ENCODE peak calls at places on chromosomes 13 and 19, in nine cellular contexts. One of them, this sample, is unnamed.

GRCh38 chr19:3780786-3781304 is 5.3 kb downstream of the MATK start:
- DNase-seq in H1: no peak
- DNase-seq in activated T-cell treated with anti-CD3 and anti-CD28 coated beads for 48 hours: no peak
- DNase-seq in stimulated activated CD4-positive, alpha-beta T cell treated with anti-CD3 and anti-CD28 coated beads, Interleukin-2, amount 100 ng/mL, for 48 hours: no peak
- DNase-seq in osteocyte: no peak
- DNase-seq in MV-4-11: no peak
- DNase-seq in activated CD4-positive, alpha-beta T cell treated with anti-CD3 and anti-CD28 coated beads, Interleukin-2, amount 50 U/mL, for 1 hour: no peak
- DNase-seq in GM23338: no peak
- DNase-seq in left colon: no peak
- DNase-seq in this sample: no peak

GRCh38 chr13:99029576-99029975 is 51.7 kb upstream of the DOCK9 start:
- DNase-seq in left colon: no peak
- DNase-seq in MV-4-11: no peak
- DNase-seq in activated T-cell treated with anti-CD3 and anti-CD28 coated beads for 48 hours: no peak
- DNase-seq in stimulated activated CD4-positive, alpha-beta T cell treated with anti-CD3 and anti-CD28 coated beads, Interleukin-2, amount 100 ng/mL, for 48 hours: no peak
- DNase-seq in osteocyte: no peak
- DNase-seq in GM23338: no peak
- DNase-seq in H1: no peak
- DNase-seq in activated CD4-positive, alpha-beta T cell treated with anti-CD3 and anti-CD28 coated beads, Interleukin-2, amount 50 U/mL, for 1 hour: no peak
- DNase-seq in this sample: no peak

GRCh38 chr13:71873418-71874276 is 6.6 kb upstream of the DACH1 start:
- DNase-seq in H1: no peak
- DNase-seq in left colon: no peak
- DNase-seq in stimulated activated CD4-positive, alpha-beta T cell treated with anti-CD3 and anti-CD28 coated beads, Interleukin-2, amount 100 ng/mL, for 48 hours: no peak
- DNase-seq in MV-4-11: no peak
- DNase-seq in osteocyte: no peak
- DNase-seq in activated CD4-positive, alpha-beta T cell treated with anti-CD3 and anti-CD28 coated beads, Interleukin-2, amount 50 U/mL, for 1 hour: no peak
- DNase-seq in activated T-cell treated with anti-CD3 and anti-CD28 coated beads for 48 hours: no peak
- DNase-seq in GM23338: no peak
- DNase-seq in this sample: no peak

GRCh38 chr13:94454334-94454733 is 25.1 kb downstream of the DCT start:
- DNase-seq in stimulated activated CD4-positive, alpha-beta T cell treated with anti-CD3 and anti-CD28 coated beads, Interleukin-2, amount 100 ng/mL, for 48 hours: no peak
- DNase-seq in MV-4-11: no peak
- DNase-seq in activated CD4-positive, alpha-beta T cell treated with anti-CD3 and anti-CD28 coated beads, Interleukin-2, amount 50 U/mL, for 1 hour: no peak
- DNase-seq in GM23338: no peak
- DNase-seq in H1: no peak
- DNase-seq in osteocyte: no peak
- DNase-seq in activated T-cell treated with anti-CD3 and anti-CD28 coated beads for 48 hours: no peak
- DNase-seq in left colon: no peak
- DNase-seq in this sample: no peak

GRCh38 chr19:306151-306900 is 15.1 kb upstream of the PLPP2 start:
- DNase-seq in H1: no peak
- DNase-seq in left colon: no peak
- DNase-seq in stimulated activated CD4-positive, alpha-beta T cell treated with anti-CD3 and anti-CD28 coated beads, Interleukin-2, amount 100 ng/mL, for 48 hours: no peak
- DNase-seq in activated CD4-positive, alpha-beta T cell treated with anti-CD3 and anti-CD28 coated beads, Interleukin-2, amount 50 U/mL, for 1 hour: no peak
- DNase-seq in activated T-cell treated with anti-CD3 and anti-CD28 coated beads for 48 hours: no peak
- DNase-seq in osteocyte: peak
- DNase-seq in MV-4-11: no peak
- DNase-seq in GM23338: no peak
- DNase-seq in this sample: no peak

GRCh38 chr13:27355894-27356293 is 68.5 kb upstream of the GTF3A start:
- DNase-seq in activated CD4-positive, alpha-beta T cell treated with anti-CD3 and anti-CD28 coated beads, Interleukin-2, amount 50 U/mL, for 1 hour: no peak
- DNase-seq in GM23338: peak
- DNase-seq in left colon: no peak
- DNase-seq in osteocyte: no peak
- DNase-seq in activated T-cell treated with anti-CD3 and anti-CD28 coated beads for 48 hours: no peak
- DNase-seq in stimulated activated CD4-positive, alpha-beta T cell treated with anti-CD3 and anti-CD28 coated beads, Interleukin-2, amount 100 ng/mL, for 48 hours: no peak
- DNase-seq in MV-4-11: no peak
- DNase-seq in H1: no peak
- DNase-seq in this sample: no peak

GRCh38 chr19:30880551-30880950 is 468.7 kb downstream of the TSHZ3 start:
- DNase-seq in osteocyte: no peak
- DNase-seq in MV-4-11: no peak
- DNase-seq in activated CD4-positive, alpha-beta T cell treated with anti-CD3 and anti-CD28 coated beads, Interleukin-2, amount 50 U/mL, for 1 hour: no peak
- DNase-seq in activated T-cell treated with anti-CD3 and anti-CD28 coated beads for 48 hours: no peak
- DNase-seq in left colon: peak
- DNase-seq in H1: no peak
- DNase-seq in GM23338: no peak
- DNase-seq in stimulated activated CD4-positive, alpha-beta T cell treated with anti-CD3 and anti-CD28 coated beads, Interleukin-2, amount 100 ng/mL, for 48 hours: no peak
- DNase-seq in this sample: no peak

GRCh38 chr19:50906217-50906616 is 5.0 kb downstream of the KLK4 start:
- DNase-seq in osteocyte: no peak
- DNase-seq in stimulated activated CD4-positive, alpha-beta T cell treated with anti-CD3 and anti-CD28 coated beads, Interleukin-2, amount 100 ng/mL, for 48 hours: peak
- DNase-seq in activated CD4-positive, alpha-beta T cell treated with anti-CD3 and anti-CD28 coated beads, Interleukin-2, amount 50 U/mL, for 1 hour: no peak
- DNase-seq in activated T-cell treated with anti-CD3 and anti-CD28 coated beads for 48 hours: peak
- DNase-seq in MV-4-11: peak
- DNase-seq in left colon: no peak
- DNase-seq in H1: peak
- DNase-seq in GM23338: peak
- DNase-seq in this sample: peak

GRCh38 chr13:28533441-28534166 is 38.7 kb upstream of the FLT1 start:
- DNase-seq in activated T-cell treated with anti-CD3 and anti-CD28 coated beads for 48 hours: no peak
- DNase-seq in MV-4-11: no peak
- DNase-seq in left colon: no peak
- DNase-seq in H1: no peak
- DNase-seq in osteocyte: no peak
- DNase-seq in GM23338: no peak
- DNase-seq in activated CD4-positive, alpha-beta T cell treated with anti-CD3 and anti-CD28 coated beads, Interleukin-2, amount 50 U/mL, for 1 hour: no peak
- DNase-seq in stimulated activated CD4-positive, alpha-beta T cell treated with anti-CD3 and anti-CD28 coated beads, Interleukin-2, amount 100 ng/mL, for 48 hours: no peak
- DNase-seq in this sample: no peak

GRCh38 chr19:33904681-33905080 is 108.0 kb downstream of the KCTD15 start:
- DNase-seq in stimulated activated CD4-positive, alpha-beta T cell treated with anti-CD3 and anti-CD28 coated beads, Interleukin-2, amount 100 ng/mL, for 48 hours: no peak
- DNase-seq in H1: peak
- DNase-seq in osteocyte: no peak
- DNase-seq in GM23338: peak
- DNase-seq in activated T-cell treated with anti-CD3 and anti-CD28 coated beads for 48 hours: no peak
- DNase-seq in activated CD4-positive, alpha-beta T cell treated with anti-CD3 and anti-CD28 coated beads, Interleukin-2, amount 50 U/mL, for 1 hour: no peak
- DNase-seq in left colon: no peak
- DNase-seq in MV-4-11: no peak
- DNase-seq in this sample: no peak

GRCh38 chr13:76754414-76754813 is 131.8 kb downstream of the KCTD12 start:
- DNase-seq in H1: no peak
- DNase-seq in left colon: no peak
- DNase-seq in GM23338: no peak
- DNase-seq in activated CD4-positive, alpha-beta T cell treated with anti-CD3 and anti-CD28 coated beads, Interleukin-2, amount 50 U/mL, for 1 hour: no peak
- DNase-seq in MV-4-11: no peak
- DNase-seq in stimulated activated CD4-positive, alpha-beta T cell treated with anti-CD3 and anti-CD28 coated beads, Interleukin-2, amount 100 ng/mL, for 48 hours: no peak
- DNase-seq in osteocyte: no peak
- DNase-seq in activated T-cell treated with anti-CD3 and anti-CD28 coated beads for 48 hours: no peak
- DNase-seq in this sample: no peak

GRCh38 chr19:40671404-40671803 is 19.0 kb downstream of the NUMBL start:
- DNase-seq in left colon: no peak
- DNase-seq in activated CD4-positive, alpha-beta T cell treated with anti-CD3 and anti-CD28 coated beads, Interleukin-2, amount 50 U/mL, for 1 hour: no peak
- DNase-seq in GM23338: no peak
- DNase-seq in osteocyte: no peak
- DNase-seq in MV-4-11: no peak
- DNase-seq in H1: no peak
- DNase-seq in stimulated activated CD4-positive, alpha-beta T cell treated with anti-CD3 and anti-CD28 coated beads, Interleukin-2, amount 100 ng/mL, for 48 hours: no peak
- DNase-seq in activated T-cell treated with anti-CD3 and anti-CD28 coated beads for 48 hours: no peak
- DNase-seq in this sample: no peak

GRCh38 chr19:41690801-41691065 is 2.7 kb upstream of the CEACAM7 start:
- DNase-seq in activated CD4-positive, alpha-beta T cell treated with anti-CD3 and anti-CD28 coated beads, Interleukin-2, amount 50 U/mL, for 1 hour: no peak
- DNase-seq in left colon: no peak
- DNase-seq in MV-4-11: no peak
- DNase-seq in osteocyte: no peak
- DNase-seq in H1: no peak
- DNase-seq in GM23338: no peak
- DNase-seq in stimulated activated CD4-positive, alpha-beta T cell treated with anti-CD3 and anti-CD28 coated beads, Interleukin-2, amount 100 ng/mL, for 48 hours: no peak
- DNase-seq in activated T-cell treated with anti-CD3 and anti-CD28 coated beads for 48 hours: no peak
- DNase-seq in this sample: no peak

GRCh38 chr13:36369268-36370107 is 23.3 kb upstream of the SPART start:
- DNase-seq in GM23338: no peak
- DNase-seq in activated CD4-positive, alpha-beta T cell treated with anti-CD3 and anti-CD28 coated beads, Interleukin-2, amount 50 U/mL, for 1 hour: no peak
- DNase-seq in H1: no peak
- DNase-seq in stimulated activated CD4-positive, alpha-beta T cell treated with anti-CD3 and anti-CD28 coated beads, Interleukin-2, amount 100 ng/mL, for 48 hours: no peak
- DNase-seq in MV-4-11: no peak
- DNase-seq in left colon: no peak
- DNase-seq in osteocyte: no peak
- DNase-seq in activated T-cell treated with anti-CD3 and anti-CD28 coated beads for 48 hours: no peak
- DNase-seq in this sample: no peak

GRCh38 chr13:59843040-59843439 is 320.7 kb downstream of the DIAPH3 start:
- DNase-seq in left colon: no peak
- DNase-seq in GM23338: peak
- DNase-seq in stimulated activated CD4-positive, alpha-beta T cell treated with anti-CD3 and anti-CD28 coated beads, Interleukin-2, amount 100 ng/mL, for 48 hours: no peak
- DNase-seq in activated CD4-positive, alpha-beta T cell treated with anti-CD3 and anti-CD28 coated beads, Interleukin-2, amount 50 U/mL, for 1 hour: no peak
- DNase-seq in MV-4-11: no peak
- DNase-seq in activated T-cell treated with anti-CD3 and anti-CD28 coated beads for 48 hours: no peak
- DNase-seq in H1: no peak
- DNase-seq in osteocyte: no peak
- DNase-seq in this sample: no peak

GRCh38 chr19:13102666-13103584 is at the start of gene LYL1:
- DNase-seq in left colon: peak
- DNase-seq in stimulated activated CD4-positive, alpha-beta T cell treated with anti-CD3 and anti-CD28 coated beads, Interleukin-2, amount 100 ng/mL, for 48 hours: peak
- DNase-seq in osteocyte: peak
- DNase-seq in MV-4-11: peak
- DNase-seq in activated CD4-positive, alpha-beta T cell treated with anti-CD3 and anti-CD28 coated beads, Interleukin-2, amount 50 U/mL, for 1 hour: no peak
- DNase-seq in GM23338: peak
- DNase-seq in activated T-cell treated with anti-CD3 and anti-CD28 coated beads for 48 hours: no peak
- DNase-seq in H1: peak
- DNase-seq in this sample: no peak

GRCh38 chr13:99425485-99426341 is 75.6 kb upstream of the TM9SF2 start:
- DNase-seq in stimulated activated CD4-positive, alpha-beta T cell treated with anti-CD3 and anti-CD28 coated beads, Interleukin-2, amount 100 ng/mL, for 48 hours: no peak
- DNase-seq in activated CD4-positive, alpha-beta T cell treated with anti-CD3 and anti-CD28 coated beads, Interleukin-2, amount 50 U/mL, for 1 hour: peak
- DNase-seq in left colon: no peak
- DNase-seq in H1: no peak
- DNase-seq in GM23338: no peak
- DNase-seq in activated T-cell treated with anti-CD3 and anti-CD28 coated beads for 48 hours: no peak
- DNase-seq in osteocyte: no peak
- DNase-seq in MV-4-11: peak
- DNase-seq in this sample: peak

GRCh38 chr19:10544242-10544752 is 593 bp downstream of the ATG4D start:
- DNase-seq in left colon: peak
- DNase-seq in H1: no peak
- DNase-seq in osteocyte: no peak
- DNase-seq in MV-4-11: peak
- DNase-seq in activated CD4-positive, alpha-beta T cell treated with anti-CD3 and anti-CD28 coated beads, Interleukin-2, amount 50 U/mL, for 1 hour: no peak
- DNase-seq in stimulated activated CD4-positive, alpha-beta T cell treated with anti-CD3 and anti-CD28 coated beads, Interleukin-2, amount 100 ng/mL, for 48 hours: no peak
- DNase-seq in activated T-cell treated with anti-CD3 and anti-CD28 coated beads for 48 hours: no peak
- DNase-seq in GM23338: peak
- DNase-seq in this sample: no peak

GRCh38 chr19:36605101-36605838 is at the start of gene ZNF382:
- DNase-seq in stimulated activated CD4-positive, alpha-beta T cell treated with anti-CD3 and anti-CD28 coated beads, Interleukin-2, amount 100 ng/mL, for 48 hours: peak
- DNase-seq in activated T-cell treated with anti-CD3 and anti-CD28 coated beads for 48 hours: peak
- DNase-seq in left colon: peak
- DNase-seq in MV-4-11: peak
- DNase-seq in H1: peak
- DNase-seq in activated CD4-positive, alpha-beta T cell treated with anti-CD3 and anti-CD28 coated beads, Interleukin-2, amount 50 U/mL, for 1 hour: peak
- DNase-seq in GM23338: peak
- DNase-seq in osteocyte: peak
- DNase-seq in this sample: peak

GRCh38 chr13:106038752-106039151 is 496.7 kb downstream of the EFNB2 start:
- DNase-seq in MV-4-11: no peak
- DNase-seq in H1: no peak
- DNase-seq in left colon: no peak
- DNase-seq in osteocyte: no peak
- DNase-seq in GM23338: no peak
- DNase-seq in stimulated activated CD4-positive, alpha-beta T cell treated with anti-CD3 and anti-CD28 coated beads, Interleukin-2, amount 100 ng/mL, for 48 hours: no peak
- DNase-seq in activated T-cell treated with anti-CD3 and anti-CD28 coated beads for 48 hours: no peak
- DNase-seq in activated CD4-positive, alpha-beta T cell treated with anti-CD3 and anti-CD28 coated beads, Interleukin-2, amount 50 U/mL, for 1 hour: no peak
- DNase-seq in this sample: no peak

GRCh38 chr13:20492036-20492435 is 33.6 kb downstream of the CRYL1 start:
- DNase-seq in GM23338: no peak
- DNase-seq in osteocyte: no peak
- DNase-seq in activated CD4-positive, alpha-beta T cell treated with anti-CD3 and anti-CD28 coated beads, Interleukin-2, amount 50 U/mL, for 1 hour: no peak
- DNase-seq in stimulated activated CD4-positive, alpha-beta T cell treated with anti-CD3 and anti-CD28 coated beads, Interleukin-2, amount 100 ng/mL, for 48 hours: no peak
- DNase-seq in H1: no peak
- DNase-seq in left colon: no peak
- DNase-seq in activated T-cell treated with anti-CD3 and anti-CD28 coated beads for 48 hours: no peak
- DNase-seq in MV-4-11: no peak
- DNase-seq in this sample: no peak

GRCh38 chr13:98413796-98414195 is 163.1 kb downstream of the STK24 start:
- DNase-seq in activated CD4-positive, alpha-beta T cell treated with anti-CD3 and anti-CD28 coated beads, Interleukin-2, amount 50 U/mL, for 1 hour: no peak
- DNase-seq in osteocyte: no peak
- DNase-seq in MV-4-11: no peak
- DNase-seq in left colon: no peak
- DNase-seq in GM23338: peak
- DNase-seq in stimulated activated CD4-positive, alpha-beta T cell treated with anti-CD3 and anti-CD28 coated beads, Interleukin-2, amount 100 ng/mL, for 48 hours: no peak
- DNase-seq in H1: no peak
- DNase-seq in activated T-cell treated with anti-CD3 and anti-CD28 coated beads for 48 hours: no peak
- DNase-seq in this sample: no peak

This sample was measured in naive thymus-derived CD8-positive, alpha-beta T cell.